ENCODE peak calls at places on chromosomes 11 and 22, in eight cellular contexts. D is sigmoid colon, G is fibroblast of lung, A is BE2C, I is kidney, B is endodermal cell, T is mesenchymal stem cell, H is mucosa of descending colon. F is an unnamed sample.

GRCh38 chr11:35529971-35530495 is 4.6 kb upstream of the PAMR1 start:
- DNase-seq in D (peak; percentile 68), G (peak; percentile 86), A (peak; percentile 65), I (no peak), B (no peak), T (peak; percentile 65), H (no peak), F (no peak)

GRCh38 chr11:132844956-132845355 is 687.3 kb downstream of the OPCML start:
- DNase-seq in D (no peak), G (peak; percentile 93), A (no peak), I (no peak), B (no peak), T (peak; percentile 65), H (no peak), F (peak; percentile 76)

GRCh38 chr11:79080506-79080905 is 360.3 kb downstream of the TENM4 start:
- DNase-seq in D (no peak), G (peak; percentile 54), A (no peak), I (no peak), B (no peak), T (no peak), H (no peak), F (no peak)

GRCh38 chr11:17164361-17165246 is 43.2 kb downstream of the PIK3C2A start:
- DNase-seq in D (no peak), G (peak; percentile 42), A (no peak), I (no peak), B (no peak), T (peak; percentile 41), H (no peak), F (no peak)

GRCh38 chr11:109940816-109941215 is 152.4 kb upstream of the ZC3H12C start:
- DNase-seq in D (no peak), G (peak; percentile 81), A (no peak), I (no peak), B (no peak), T (peak; percentile 97), H (no peak), F (no peak)

GRCh38 chr22:23258826-23259170 is 78.5 kb downstream of the BCR start:
- DNase-seq in D (no peak), G (no peak), A (no peak), I (peak; percentile 65), B (no peak), T (no peak), H (no peak), F (no peak)

GRCh38 chr22:43277987-43278601 is 65.1 kb downstream of the SCUBE1 start:
- DNase-seq in D (no peak), G (no peak), A (no peak), I (no peak), B (peak; percentile 60), T (no peak), H (no peak), F (no peak)

GRCh38 chr22:39433476-39434242 is 23.2 kb upstream of the MGAT3 start:
- DNase-seq in D (no peak), G (no peak), A (no peak), I (peak; percentile 50), B (no peak), T (no peak), H (peak; percentile 27), F (peak; percentile 44)

GRCh38 chr11:115322553-115323203 is 181.5 kb downstream of the CADM1 start:
- DNase-seq in D (no peak), G (no peak), A (no peak), I (no peak), B (no peak), T (no peak), H (no peak), F (no peak)

GRCh38 chr11:115317428-115318185 is 186.6 kb downstream of the CADM1 start:
- DNase-seq in D (no peak), G (peak; percentile 68), A (no peak), I (no peak), B (no peak), T (peak; percentile 70), H (no peak), F (no peak)

GRCh38 chr11:115324569-115325432 is 179.4 kb downstream of the CADM1 start:
- DNase-seq in D (no peak), G (peak; percentile 78), A (peak; percentile 33), I (no peak), B (peak; percentile 56), T (peak; percentile 75), H (no peak), F (peak; percentile 34)

GRCh38 chr11:115325523-115325922 is 178.7 kb downstream of the CADM1 start:
- DNase-seq in D (no peak), G (no peak), A (no peak), I (no peak), B (no peak), T (no peak), H (no peak), F (peak; percentile 14)

DNA sequence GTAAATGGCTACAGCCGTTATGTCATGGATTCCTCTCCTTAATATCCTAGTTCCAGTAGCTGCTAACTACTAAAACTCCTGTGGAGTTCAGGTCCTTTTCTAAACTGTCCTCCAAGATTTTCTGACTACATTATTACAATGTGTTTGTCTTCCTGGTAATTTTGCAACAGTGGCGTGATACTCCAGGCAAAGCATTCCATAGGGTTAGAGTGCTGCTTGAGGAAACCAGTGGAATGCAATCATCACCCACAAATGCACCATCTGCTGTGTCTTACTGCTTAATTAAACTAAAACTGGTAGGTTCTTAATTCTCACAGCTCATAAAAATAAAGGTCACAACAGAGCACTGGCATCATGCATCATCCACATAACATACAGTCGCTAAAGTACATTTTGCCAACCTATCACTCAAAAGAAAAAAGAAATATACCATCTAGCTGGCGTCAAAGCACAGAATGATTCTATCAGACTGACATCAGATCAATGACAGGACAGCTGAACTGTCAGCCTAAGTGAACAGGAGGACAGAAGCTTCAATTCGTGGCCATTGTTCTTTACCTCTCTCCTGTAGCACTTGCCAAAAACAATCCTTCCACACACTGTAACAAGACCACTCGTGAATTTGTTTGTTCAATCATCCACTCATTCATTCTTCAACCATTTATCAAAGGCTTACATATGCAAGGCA is 182.5 kb downstream of the CADM1 start:
- DNase-seq in D (no peak), G (peak; percentile 20), A (no peak), I (no peak), B (no peak), T (peak; percentile 63), H (no peak), F (no peak)
- H3K4me1 ChIP-seq in D (no peaks in the 10 kb centered on the region), G (no peaks in the 10 kb centered on the region), A (peaks cover 36% of the 10 kb centered on the region), I (no peaks in the 10 kb centered on the region), B (no peaks in the 10 kb centered on the region), T (no peaks in the 10 kb centered on the region), H (peaks cover 3% of the 10 kb centered on the region), F (no peaks in the 10 kb centered on the region)

GRCh38 chr11:67435031-67435726 is 2.3 kb downstream of the PTPRCAP start:
- DNase-seq in D (no peak), G (no peak), A (no peak), I (no peak), B (no peak), T (no peak), H (no peak), F (no peak)

GRCh38 chr11:67433536-67434394 is 3.7 kb downstream of the PTPRCAP start:
- DNase-seq in D (no peak), G (no peak), A (no peak), I (no peak), B (no peak), T (no peak), H (no peak), F (peak; percentile 85)

GRCh38 chr11:67435727-67436458 is 1.6 kb downstream of the PTPRCAP start:
- DNase-seq in D (no peak), G (no peak), A (no peak), I (peak; percentile 77), B (no peak), T (no peak), H (no peak), F (no peak)

GRCh38 chr11:67432655-67433349 is 4.5 kb downstream of the RPS6KB2 start:
- DNase-seq in D (no peak), G (no peak), A (no peak), I (no peak), B (no peak), T (no peak), H (no peak), F (no peak)

DNA sequence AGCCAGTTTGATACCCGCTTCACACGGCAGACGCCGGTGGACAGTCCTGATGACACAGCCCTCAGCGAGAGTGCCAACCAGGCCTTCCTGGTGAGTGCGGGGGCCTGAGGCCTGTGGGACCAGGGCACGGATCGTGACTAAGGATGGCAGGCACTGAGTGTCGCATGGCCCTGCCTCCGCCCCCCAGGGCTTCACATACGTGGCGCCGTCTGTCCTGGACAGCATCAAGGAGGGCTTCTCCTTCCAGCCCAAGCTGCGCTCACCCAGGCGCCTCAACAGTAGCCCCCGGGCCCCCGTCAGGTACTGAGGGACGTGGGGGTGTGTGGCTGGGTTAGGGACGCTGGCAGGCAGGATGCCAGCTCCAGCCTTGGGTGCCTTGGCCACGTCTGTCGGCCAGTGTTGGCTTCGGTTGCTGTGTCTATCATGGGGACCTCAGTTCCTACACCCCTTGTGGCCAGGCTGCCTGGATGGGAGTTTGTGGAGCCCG is 3.0 kb downstream of the PTPRCAP start:
- DNase-seq in D (no peak), G (no peak), A (no peak), I (no peak), B (no peak), T (no peak), H (no peak), F (no peak)
- H3K36me3 ChIP-seq in D (peaks cover 87% of the 10 kb centered on the region), G (peaks cover 40% of the 10 kb centered on the region), A (peaks cover 53% of the 10 kb centered on the region), I (peaks cover 9% of the 10 kb centered on the region), B (peaks cover 41% of the 10 kb centered on the region), T (peaks cover 69% of the 10 kb centered on the region), H (no peaks in the 10 kb centered on the region), F (peaks cover 38% of the 10 kb centered on the region)

GRCh38 chr11:118410055-118410745 is 8.8 kb downstream of the ATP5MG start:
- DNase-seq in D (no peak), G (no peak), A (no peak), I (no peak), B (no peak), T (no peak), H (no peak), F (no peak)

GRCh38 chr11:118415739-118416068 is 14.3 kb downstream of the ATP5MG start:
- DNase-seq in D (peak; percentile 89), G (peak; percentile 94), A (peak; percentile 91), I (no peak), B (peak; percentile 85), T (peak; percentile 95), H (no peak), F (peak; percentile 73)

GRCh38 chr11:118411523-118411922 is 10.1 kb downstream of the ATP5MG start:
- DNase-seq in D (no peak), G (no peak), A (no peak), I (no peak), B (no peak), T (no peak), H (no peak), F (peak; percentile 14)

GRCh38 chr11:118415051-118415738 is 13.8 kb downstream of the ATP5MG start:
- DNase-seq in D (no peak), G (no peak), A (no peak), I (no peak), B (no peak), T (peak; percentile 12), H (no peak), F (no peak)

DNA sequence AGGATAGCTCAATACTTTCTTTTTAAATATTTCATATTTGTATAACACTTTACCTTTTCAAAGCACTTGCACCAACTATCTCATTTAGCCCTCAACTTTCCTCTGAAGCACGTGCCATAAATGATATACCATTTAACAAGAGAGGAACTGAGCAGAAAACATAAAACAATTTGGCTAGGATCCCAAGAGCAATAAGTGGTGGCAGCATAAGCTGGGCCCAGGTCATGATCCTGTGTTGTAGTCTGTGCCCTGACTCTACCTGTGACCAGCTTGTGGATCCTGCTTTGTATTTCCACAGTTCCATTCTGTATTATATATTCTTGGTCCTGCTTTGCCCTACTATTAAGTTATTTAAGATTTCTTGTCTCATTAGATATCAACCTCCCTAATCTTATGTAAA is 11.5 kb downstream of the ATP5MG start:
- DNase-seq in D (no peak), G (no peak), A (no peak), I (no peak), B (no peak), T (no peak), H (no peak), F (no peak)
- H3K4me1 ChIP-seq in D (no peaks in the 10 kb centered on the region), G (peaks cover 3% of the 10 kb centered on the region), A (peaks cover 16% of the 10 kb centered on the region), I (peaks cover 6% of the 10 kb centered on the region), B (peaks cover 3% of the 10 kb centered on the region), T (peaks cover 2% of the 10 kb centered on the region), H (peaks cover 15% of the 10 kb centered on the region), F (peaks cover 7% of the 10 kb centered on the region)

DNA sequence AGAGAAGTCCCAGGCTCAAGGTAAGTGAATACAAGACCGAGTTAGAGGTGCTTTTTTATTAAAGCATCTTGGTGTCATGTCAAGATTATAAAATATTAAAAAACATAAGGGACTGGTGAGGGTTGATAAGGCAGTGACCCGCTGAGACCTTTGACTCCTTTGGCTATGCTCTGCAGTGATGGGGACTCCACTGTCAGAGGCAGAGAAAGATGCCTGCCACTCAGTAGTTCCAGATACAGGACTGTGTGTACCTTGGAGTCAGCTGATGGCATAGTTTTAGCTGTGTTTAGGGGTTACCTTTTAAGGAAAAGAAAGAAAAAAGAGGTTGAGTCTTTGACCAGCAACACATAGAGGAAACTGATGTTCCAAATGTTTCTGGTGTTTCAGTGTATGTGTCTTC is 40.8 kb downstream of the SHISA8 start:
- DNase-seq in D (no peak), G (no peak), A (no peak), I (no peak), B (no peak), T (no peak), H (no peak), F (no peak)
- H3K36me3 ChIP-seq in D (peaks cover 98% of the 10 kb centered on the region), G (peaks cover 11% of the 10 kb centered on the region), A (peaks cover 93% of the 10 kb centered on the region), I (peaks cover 44% of the 10 kb centered on the region), B (peaks cover 69% of the 10 kb centered on the region), T (peaks cover 92% of the 10 kb centered on the region), H (peaks cover 24% of the 10 kb centered on the region), F (peaks cover 43% of the 10 kb centered on the region)